ENCODE peak calls at places on chromosomes 3 and 15, in six cellular contexts. Y, F, R, C, E and H are unnamed samples.
A peak's percentile ranks its signal among the peaks of the same experiment; 100 is the strongest.

GRCh38 chr15:93801206-93801605 is 430.2 kb upstream of the MCTP2 start:
- DNase-seq in C (no peak), Y (no peak), R (no peak), F (no peak), E (peak; percentile 45), H (no peak)

GRCh38 chr15:70955151-70955550 is 62.5 kb downstream of the LRRC49 start:
- DNase-seq in F (no peak), R (peak; percentile 19), C (no peak), E (no peak), Y (peak; percentile 49), H (no peak)

GRCh38 chr3:180802837-180803236 is 109.6 kb upstream of the FXR1 start:
- DNase-seq in R (peak; percentile 18), Y (peak; percentile 4), E (no peak), F (peak; percentile 2), C (no peak), H (no peak)

GRCh38 chr15:39279331-39279730 is 301.5 kb upstream of the THBS1 start:
- DNase-seq in R (no peak), F (no peak), Y (peak; percentile 69), E (no peak), C (no peak), H (no peak)

GRCh38 chr3:45972534-45973402 is 22.9 kb downstream of the FYCO1 start:
- DNase-seq in R (peak; percentile 95), E (peak; percentile 87), C (no peak), F (no peak), Y (peak; percentile 97), H (no peak)

GRCh38 chr15:83810110-83810509 is 156.2 kb downstream of the ADAMTSL3 start:
- DNase-seq in E (no peak), Y (no peak), R (no peak), F (no peak), C (no peak), H (no peak)

GRCh38 chr3:1190576-1190975 is 97.8 kb downstream of the CNTN6 start:
- DNase-seq in Y (no peak), E (no peak), F (no peak), R (no peak), C (no peak), H (no peak)

GRCh38 chr15:88651971-88652370 is 13.2 kb downstream of the ISG20 start:
- DNase-seq in E (no peak), C (peak; percentile 46), F (no peak), Y (no peak), R (no peak), H (no peak)

GRCh38 chr3:48347500-48347899 is 14.0 kb upstream of the SPINK8 start:
- DNase-seq in C (no peak), F (no peak), Y (no peak), R (no peak), E (peak; percentile 95), H (no peak)

GRCh38 chr3:189148090-189148507 is 23.7 kb upstream of the TPRG1 start:
- DNase-seq in R (peak; percentile 69), E (peak; percentile 55), Y (peak; percentile 67), C (peak; percentile 79), F (peak; percentile 56), H (peak; percentile 65)

GRCh38 chr3:132550579-132551305 is 46.3 kb upstream of the ACKR4 start:
- DNase-seq in E (no peak), F (no peak), Y (peak; percentile 26), R (no peak), C (no peak), H (no peak)

GRCh38 chr15:29121907-29122306 is 147.7 kb downstream of the NSMCE3 start:
- DNase-seq in C (no peak), R (no peak), F (no peak), E (no peak), Y (no peak), H (no peak)

GRCh38 chr15:28956491-28956890 is 70.7 kb downstream of the APBA2 start:
- DNase-seq in C (peak; percentile 17), Y (no peak), F (no peak), E (no peak), R (no peak), H (no peak)

GRCh38 chr3:119322021-119322522 is 27.9 kb downstream of the ARHGAP31 start:
- DNase-seq in E (no peak), F (no peak), C (no peak), Y (peak; percentile 47), R (peak; percentile 45), H (no peak)

GRCh38 chr3:177714945-177715344 is 517.7 kb upstream of the TBL1XR1 start:
- DNase-seq in F (no peak), Y (no peak), C (no peak), E (no peak), R (no peak), H (no peak)

GRCh38 chr3:175951047-175951694 is 1092.0 kb downstream of the NAALADL2 start:
- DNase-seq in F (no peak), C (no peak), Y (peak; percentile 65), R (peak; percentile 55), E (no peak), H (no peak)

GRCh38 chr15:61030451-61030850 is 198.7 kb downstream of the RORA start:
- DNase-seq in E (no peak), Y (peak; percentile 17), F (no peak), R (no peak), C (no peak), H (no peak)

GRCh38 chr15:91956026-91956723 is 102.7 kb downstream of the SLCO3A1 start:
- DNase-seq in E (peak; percentile 53), C (no peak), F (no peak), R (no peak), Y (peak; percentile 35), H (no peak)

GRCh38 chr15:75712668-75713337 is at the start of gene CSPG4:
- DNase-seq in F (no peak), C (peak; percentile 72), E (no peak), Y (peak; percentile 73), R (peak; percentile 71), H (peak; percentile 57)

GRCh38 chr15:82139823-82140268 is 94.0 kb upstream of the MEX3B start:
- DNase-seq in F (peak; percentile 38), Y (peak; percentile 70), E (peak; percentile 4), R (peak; percentile 73), C (no peak), H (no peak)

GRCh38 chr3:163547045-163547692 is 1531.1 kb downstream of the SI start:
- DNase-seq in R (no peak), C (no peak), E (no peak), F (no peak), Y (no peak), H (no peak)

GRCh38 chr3:114496874-114497273 is 203.0 kb downstream of the TIGIT start:
- DNase-seq in R (peak; percentile 61), E (peak; percentile 83), F (no peak), Y (peak; percentile 37), C (no peak), H (no peak)

GRCh38 chr3:82240322-82240721 is 478.9 kb upstream of the GBE1 start:
- DNase-seq in C (no peak), E (no peak), F (no peak), R (no peak), Y (no peak), H (no peak)

GRCh38 chr3:139934557-139935070 is 371 bp upstream of the CLSTN2 start:
- DNase-seq in F (peak; percentile 57), E (peak; percentile 65), R (peak; percentile 59), C (peak; percentile 87), Y (no peak), H (peak; percentile 91)

GRCh38 chr3:139480585-139480984 is 4.3 kb upstream of the RBP2 start:
- DNase-seq in F (no peak), E (no peak), R (no peak), Y (no peak), C (peak; percentile 47), H (peak; percentile 35)

GRCh38 chr3:48756640-48757039 is 39.6 kb upstream of the IP6K2 start:
- DNase-seq in Y (no peak), R (peak; percentile 18), E (no peak), C (no peak), F (no peak), H (no peak)

DNA sequence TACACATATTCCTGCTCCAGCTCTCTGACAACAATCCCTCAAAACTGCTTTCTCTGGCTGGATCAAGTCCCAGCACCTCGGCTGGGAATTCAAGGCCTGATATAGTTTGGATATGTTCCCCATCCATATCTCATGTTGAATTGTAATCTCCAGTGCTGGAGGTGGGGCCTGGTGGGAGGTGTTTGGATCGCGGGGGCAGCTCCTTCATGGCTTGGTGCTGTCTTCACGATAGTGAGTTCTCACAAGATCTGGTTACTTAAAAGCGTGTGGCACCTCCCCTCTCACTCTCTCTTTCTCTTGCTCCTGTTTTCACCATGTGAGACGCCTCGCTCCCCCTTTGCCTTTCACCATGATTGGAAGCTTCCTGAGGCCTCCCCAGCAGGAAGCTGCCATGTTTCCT is 47.4 kb upstream of the SYN2 start:
- DNase-seq in E (no peak), R (no peak), C (no peak), Y (no peak), F (no peak), H (no peak)
- H2AFZ ChIP-seq in E (no peak overlapping the region), R (no peak overlapping the region), C (no peak overlapping the region), Y (no peak overlapping the region), F (no peak overlapping the region), H (no peak overlapping the region)

GRCh38 chr3:23685484-23686258 is 120.1 kb upstream of the UBE2E1 start:
- DNase-seq in F (no peak), E (peak; percentile 76), Y (peak; percentile 99), R (peak; percentile 97), C (no peak), H (no peak)

GRCh38 chr3:23682646-23683045 is 123.1 kb upstream of the UBE2E1 start:
- DNase-seq in Y (no peak), E (no peak), C (no peak), F (no peak), R (no peak), H (no peak)

GRCh38 chr3:23691343-23691895 is 114.3 kb upstream of the UBE2E1 start:
- DNase-seq in Y (peak; percentile 80), E (no peak), F (no peak), C (no peak), R (no peak), H (no peak)

GRCh38 chr3:23686535-23686934 is 119.2 kb upstream of the UBE2E1 start:
- DNase-seq in Y (no peak), E (no peak), F (no peak), C (no peak), R (no peak), H (no peak)
- H3K27ac ChIP-seq in Y (no peak overlapping the region), E (no peak overlapping the region), F (no peak overlapping the region), C (no peak overlapping the region), R (peak overlapping the region; percentile 52), H (no peak overlapping the region)

DNA sequence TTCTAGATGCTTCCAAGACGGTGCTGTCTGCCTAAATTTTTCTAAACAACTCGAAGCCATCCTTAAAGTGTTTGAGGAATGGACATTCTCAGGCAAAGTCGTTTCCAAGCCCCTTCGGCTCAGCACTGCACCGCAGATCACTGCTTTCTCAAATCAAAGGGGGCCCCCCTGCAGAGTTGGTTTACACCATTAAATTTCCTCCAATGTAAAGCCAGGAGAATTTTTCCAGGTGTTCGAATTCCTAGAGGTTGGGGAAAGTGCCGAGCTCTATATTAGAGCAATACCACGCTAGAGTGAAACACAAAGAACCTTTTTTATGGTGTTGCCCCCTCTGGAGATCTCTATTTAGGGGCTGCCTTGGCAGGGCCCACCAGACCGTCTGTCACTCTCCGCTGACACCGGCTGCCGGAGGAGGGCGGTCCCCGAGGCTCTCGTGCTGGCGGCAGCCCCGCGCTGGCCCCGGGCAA is 277.9 kb upstream of the NR2F2 start:
- DNase-seq in C (peak; percentile 65), Y (no peak), F (peak; percentile 40), R (no peak), E (no peak), H (no peak)
- H2AK5ac ChIP-seq in C (no peak overlapping the region), Y (no peak overlapping the region), F (no peak overlapping the region), R (no peak overlapping the region), E (no peak overlapping the region), H (no peak overlapping the region)

DNA sequence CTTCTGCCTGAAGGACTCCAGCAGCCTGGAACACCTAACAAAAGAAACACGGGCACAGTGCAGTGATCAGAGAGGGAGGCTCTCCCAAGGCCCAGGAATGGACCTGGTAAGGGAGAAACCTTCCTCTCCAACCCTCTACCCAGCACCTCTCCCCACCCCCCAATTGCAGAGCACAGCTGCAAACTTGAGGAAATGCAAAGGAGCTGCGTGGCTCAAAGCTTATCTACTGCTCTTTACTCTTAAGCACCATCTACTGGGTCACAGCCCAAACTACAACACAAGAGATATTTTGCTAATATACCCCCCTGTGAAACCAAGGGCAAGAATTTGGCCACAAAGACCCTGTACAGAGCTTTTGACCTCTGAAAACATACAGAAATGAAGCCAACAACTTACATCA is 328.3 kb downstream of the OXSM start:
- DNase-seq in Y (no peak), E (no peak), R (no peak), F (no peak), C (peak; percentile 47), H (peak; percentile 67)
- H2AFZ ChIP-seq in Y (no peak overlapping the region), E (no peak overlapping the region), R (no peak overlapping the region), F (no peak overlapping the region), C (peak overlapping the region; percentile 81), H (no peak overlapping the region)